ENCODE peak calls at places on chromosomes 12 and 14, in six cellular contexts. Z is IMR-90, V is mesothelial cell of epicardium, A is astrocyte of the spinal cord, K is retinal pigment epithelial cell, O is HepG2. Y is an unnamed sample.

GRCh38 chr14:102280376-102280962 is 24.5 kb downstream of the MOK start:
- DNase-seq in Z (peak; percentile 99), K (no peak), V (no peak), A (peak; percentile 96), O (no peak), Y (no peak)

GRCh38 chr12:115030017-115030416 is 346.0 kb upstream of the TBX3 start:
- DNase-seq in A (no peak), V (no peak), Z (no peak), K (no peak), O (no peak), Y (no peak)

GRCh38 chr14:68961781-68962584 is 17.1 kb downstream of the ACTN1 start:
- DNase-seq in Z (peak; percentile 85), A (peak; percentile 76), V (no peak), K (no peak), O (no peak), Y (no peak)

GRCh38 chr12:63419119-63419518 is 249.2 kb downstream of the DPY19L2 start:
- DNase-seq in O (no peak), K (no peak), V (no peak), Z (no peak), A (no peak), Y (no peak)

GRCh38 chr14:103188691-103189480 is 65.6 kb downstream of the TNFAIP2 start:
- DNase-seq in K (no peak), V (peak; percentile 31), O (no peak), Z (no peak), A (no peak), Y (peak; percentile 35)

GRCh38 chr12:122130150-122130549 is 43.9 kb downstream of the IL31 start:
- DNase-seq in V (no peak), O (no peak), A (peak; percentile 65), K (peak; percentile 65), Z (peak; percentile 48), Y (no peak)

GRCh38 chr12:121383601-121384019 is 16.3 kb upstream of the RNF34 start:
- DNase-seq in K (no peak), Z (no peak), O (no peak), A (no peak), V (no peak), Y (no peak)

GRCh38 chr14:64628940-64629403 is 75.3 kb upstream of the PLEKHG3 start:
- DNase-seq in V (no peak), O (no peak), A (peak; percentile 95), K (no peak), Z (peak; percentile 98), Y (no peak)

GRCh38 chr12:116559330-116560080 is at the start of gene MAP1LC3B2:
- DNase-seq in Z (peak; percentile 39), A (peak; percentile 84), O (peak; percentile 15), V (no peak), K (no peak), Y (peak; percentile 93)

GRCh38 chr12:57046947-57047890 is 2.7 kb downstream of the MYO1A start:
- DNase-seq in Z (no peak), K (no peak), O (no peak), A (no peak), V (no peak), Y (peak; percentile 85)

GRCh38 chr12:94621662-94622359 is 28.5 kb downstream of the TMCC3 start:
- DNase-seq in V (no peak), A (peak; percentile 37), Z (peak; percentile 47), O (no peak), K (no peak), Y (peak; percentile 71)

GRCh38 chr14:102028733-102029132 is 58.1 kb downstream of the HSP90AA1 start:
- DNase-seq in A (peak; percentile 83), K (peak; percentile 66), V (no peak), Z (peak; percentile 77), O (no peak), Y (no peak)

GRCh38 chr12:13135336-13136178 is 32.1 kb upstream of the GSG1 start:
- DNase-seq in Z (peak; percentile 83), K (no peak), V (peak; percentile 28), A (peak; percentile 90), O (no peak), Y (no peak)
- TF ChIP-seq CTCF in Z (peak; percentile 42), K (peak; percentile 47), V (no peak), A (peak; percentile 29), O (no peak), Y (no peak)

GRCh38 chr12:58105225-58106119 is 164.1 kb downstream of the ATP23 start:
- DNase-seq in Z (peak; percentile 7), O (no peak), V (no peak), K (no peak), A (peak; percentile 10), Y (no peak)
- TF ChIP-seq CTCF in Z (no peak), O (no peak), V (no peak), K (peak; percentile 46), A (peak; percentile 40), Y (no peak)

GRCh38 chr14:39372656-39373055 is 59.6 kb downstream of the FBXO33 start:
- DNase-seq in Z (peak; percentile 67), O (no peak), V (no peak), A (peak; percentile 48), K (no peak), Y (no peak)

GRCh38 chr14:39382463-39382862 is 49.8 kb downstream of the FBXO33 start:
- DNase-seq in O (no peak), K (no peak), Z (no peak), V (no peak), A (no peak), Y (no peak)

GRCh38 chr14:39381366-39381765 is 50.9 kb downstream of the FBXO33 start:
- DNase-seq in V (no peak), K (no peak), O (no peak), A (peak; percentile 59), Z (no peak), Y (no peak)

GRCh38 chr14:39374846-39375245 is 57.4 kb downstream of the FBXO33 start:
- DNase-seq in K (peak; percentile 45), V (no peak), O (no peak), A (peak; percentile 62), Z (peak; percentile 74), Y (no peak)

DNA sequence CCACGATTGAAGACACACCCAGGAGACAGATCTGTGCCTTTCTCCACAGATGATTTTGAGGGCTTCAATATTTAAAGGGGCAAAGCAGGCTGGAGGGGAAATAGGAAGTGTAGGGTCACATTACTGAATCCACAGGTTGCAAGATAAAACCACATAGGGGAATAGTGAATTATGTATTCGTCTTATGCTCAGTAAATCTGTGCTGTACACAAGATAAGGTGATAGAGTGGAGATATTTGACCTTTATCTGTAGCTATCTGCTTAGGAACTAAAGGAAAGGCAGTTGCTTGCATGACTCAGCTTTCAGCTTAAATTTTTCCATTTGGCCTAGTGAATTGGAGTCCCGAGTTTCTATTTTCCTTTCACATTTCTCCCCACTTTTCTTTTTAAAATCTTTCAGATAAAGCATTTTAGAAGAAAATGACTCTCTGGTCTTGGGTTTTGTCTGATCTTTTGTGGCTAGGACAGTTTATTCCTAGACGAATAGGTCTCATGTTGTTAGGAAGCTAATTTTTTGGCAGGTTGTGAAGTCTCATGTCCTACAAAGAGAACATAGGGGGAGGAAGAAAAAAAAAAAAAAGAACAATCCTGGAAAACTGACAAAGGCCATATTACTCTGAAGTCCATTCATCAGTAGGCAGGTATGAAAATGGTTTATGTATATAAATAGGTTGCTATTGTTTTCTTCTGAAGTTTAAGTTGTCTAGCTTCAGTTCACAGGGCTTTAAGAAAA is 55.4 kb downstream of the FBXO33 start:
- DNase-seq in Z (peak; percentile 40), V (no peak), O (peak; percentile 48), K (no peak), A (peak; percentile 61), Y (no peak)
- TF ChIP-seq CTCF in Z (no peak), V (no peak), O (no peak), K (no peak), A (no peak), Y (no peak)

GRCh38 chr12:96578526-96579125 is 89.2 kb downstream of the CFAP54 start:
- DNase-seq in O (peak; percentile 48), Z (peak; percentile 64), K (peak; percentile 10), V (no peak), A (peak; percentile 67), Y (peak; percentile 10)
- TF ChIP-seq CTCF in O (peak; percentile 70), Z (peak; percentile 80), K (peak; percentile 61), V (peak; percentile 45), A (peak; percentile 52), Y (peak; percentile 66)

DNA sequence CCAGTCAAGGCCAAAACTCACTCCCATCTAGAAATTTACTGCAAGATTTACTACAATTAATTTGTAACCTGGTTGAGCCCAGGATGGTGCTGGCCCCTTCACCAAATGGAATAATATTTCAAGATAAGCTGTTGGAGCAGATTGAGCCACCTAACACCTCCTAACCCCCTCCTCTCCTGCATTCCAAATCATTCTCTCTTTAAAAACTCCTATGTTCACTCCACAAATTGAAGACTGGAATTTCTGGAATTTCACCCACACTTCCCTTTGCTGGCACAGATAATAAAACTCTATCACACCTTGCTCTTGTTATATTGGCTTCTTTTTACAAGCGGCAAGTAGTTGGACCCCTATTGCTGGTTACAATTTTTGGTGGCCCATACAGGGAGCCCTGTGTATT is 41.7 kb downstream of the MIS18BP1 start:
- DNase-seq in A (no peak), Z (no peak), K (no peak), V (no peak), O (no peak), Y (no peak)
- TF ChIP-seq CTCF in A (no peak), Z (no peak), K (no peak), V (no peak), O (no peak), Y (no peak)

DNA sequence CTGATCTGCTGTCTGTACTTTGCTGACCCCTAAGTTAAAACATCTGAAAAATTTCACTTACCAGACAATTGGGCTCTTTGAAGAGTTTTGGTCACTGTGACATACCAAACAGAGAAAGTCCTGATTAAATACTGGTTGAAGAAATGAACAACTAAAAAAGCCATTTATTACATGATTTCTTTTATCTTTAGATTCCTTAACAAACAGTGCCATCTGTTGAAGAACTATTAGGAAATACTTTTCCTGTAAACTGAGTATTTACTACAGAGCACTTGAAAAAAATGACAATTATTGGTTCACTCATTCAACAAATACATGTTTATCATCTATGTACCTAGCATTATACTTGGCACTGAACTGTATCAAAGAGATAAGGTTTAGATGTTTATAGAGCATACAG is 6.5 kb upstream of the WASHC4 start:
- DNase-seq in Z (peak; percentile 45), A (no peak), K (no peak), V (no peak), O (no peak), Y (no peak)
- TF ChIP-seq CTCF in Z (peak; percentile 44), A (no peak), K (peak; percentile 4), V (no peak), O (no peak), Y (no peak)

GRCh38 chr14:51462182-51462581 is 189.5 kb upstream of the FRMD6 start:
- DNase-seq in O (no peak), K (no peak), V (no peak), A (no peak), Z (no peak), Y (no peak)

GRCh38 chr14:51462706-51463105 is 189.0 kb upstream of the FRMD6 start:
- DNase-seq in Z (no peak), O (no peak), V (no peak), A (no peak), K (no peak), Y (no peak)

GRCh38 chr14:51457858-51458562 is 193.7 kb upstream of the FRMD6 start:
- DNase-seq in V (no peak), O (no peak), A (no peak), Z (no peak), K (no peak), Y (no peak)

GRCh38 chr14:51458563-51458955 is 193.2 kb upstream of the FRMD6 start:
- DNase-seq in K (no peak), O (no peak), Z (peak; percentile 99), A (peak; percentile 91), V (no peak), Y (no peak)

GRCh38 chr14:51460051-51460450 is 191.7 kb upstream of the FRMD6 start:
- DNase-seq in V (no peak), Z (peak; percentile 70), O (no peak), K (no peak), A (no peak), Y (no peak)
- TF ChIP-seq CTCF in V (no peak), Z (peak; percentile 12), O (no peak), K (no peak), A (no peak), Y (no peak)

Y was measured in activated CD8-positive, alpha-beta T cell treated with anti-CD3 and anti-CD28 coated beads for 36 hours.